ENCODE peak calls at places on chromosomes 11 and 22, in nine cellular contexts. W is A549, L is transverse colon, O is right lobe of liver, Y is gastrocnemius medialis, F is IMR-90, D is body of pancreas, E is endothelial cell of umbilical vein, B is esophagus squamous epithelium. Q is an unnamed sample.

GRCh38 chr11:131668867-131669780 is 298.7 kb downstream of the NTM start:
- DNase-seq in W (peak), L (peak), O (no peak), Y (no peak), F (peak), D (peak), E (peak), B (no peak), Q (no peak)

GRCh38 chr11:24861440-24861839 is 364.6 kb downstream of the LUZP2 start:
- DNase-seq in W (no peak), L (no peak), O (no peak), Y (no peak), F (no peak), D (no peak), E (no peak), B (no peak), Q (no peak)

GRCh38 chr11:134841411-134841810 is 429.4 kb upstream of the B3GAT1 start:
- DNase-seq in W (no peak), L (no peak), O (no peak), Y (no peak), F (no peak), D (no peak), E (no peak), B (no peak), Q (no peak)

GRCh38 chr11:93567406-93567819 is 24.2 kb upstream of the SMCO4 start:
- DNase-seq in W (no peak), L (peak), O (peak), Y (peak), F (no peak), D (peak), E (no peak), B (no peak), Q (peak)

GRCh38 chr11:72712168-72712721 is 38.0 kb upstream of the PDE2A start:
- DNase-seq in W (no peak), L (peak), O (peak), Y (peak), F (no peak), D (no peak), E (no peak), B (no peak), Q (peak)

GRCh38 chr22:43828711-43829447 is 16.8 kb upstream of the EFCAB6 start:
- DNase-seq in W (peak), L (no peak), O (no peak), Y (peak), F (peak), D (no peak), E (no peak), B (no peak), Q (peak)

GRCh38 chr11:106524446-106524845 is 447.0 kb downstream of the AASDHPPT start:
- DNase-seq in W (no peak), L (no peak), O (no peak), Y (no peak), F (no peak), D (no peak), E (no peak), B (no peak), Q (no peak)

GRCh38 chr11:4825132-4825531 is 4.0 kb downstream of the OR51F2 start:
- DNase-seq in W (no peak), L (no peak), O (no peak), Y (no peak), F (no peak), D (no peak), E (no peak), B (no peak), Q (no peak)

GRCh38 chr11:74388678-74389327 is 9.4 kb downstream of the PGM2L1 start:
- DNase-seq in W (peak), L (peak), O (no peak), Y (peak), F (peak), D (peak), E (peak), B (no peak), Q (peak)

GRCh38 chr11:32395127-32395526 is 40.2 kb downstream of the WT1 start:
- DNase-seq in W (no peak), L (no peak), O (no peak), Y (no peak), F (no peak), D (no peak), E (no peak), B (no peak), Q (no peak)
- TF ChIP-seq POLR2A in W (no peak), L (no peak), O (no peak), Y (no peak), F (no peak), D (no peak), E (no peak), B (no peak), Q (no peak)

GRCh38 chr11:1309498-1310314 is at the start of gene TOLLIP:
- DNase-seq in W (peak), L (peak), O (peak), Y (peak), F (peak), D (peak), E (peak), B (peak), Q (peak)
- TF ChIP-seq POLR2A in W (peak), L (peak), O (peak), Y (peak), F (peak), D (peak), E (peak), B (no peak), Q (peak)

GRCh38 chr22:49657275-49657973 is 170.2 kb downstream of the BRD1 start:
- DNase-seq in W (no peak), L (peak), O (no peak), Y (peak), F (no peak), D (no peak), E (peak), B (peak), Q (peak)
- TF ChIP-seq POLR2A in W (no peak), L (no peak), O (no peak), Y (peak), F (no peak), D (no peak), E (peak), B (no peak), Q (no peak)

GRCh38 chr11:75403983-75404658 is 4.8 kb downstream of the RPS3 start:
- DNase-seq in W (no peak), L (no peak), O (no peak), Y (no peak), F (no peak), D (no peak), E (no peak), B (no peak), Q (no peak)
- TF ChIP-seq POLR2A in W (no peak), L (no peak), O (no peak), Y (no peak), F (no peak), D (no peak), E (no peak), B (no peak), Q (no peak)

GRCh38 chr11:6617315-6617781 is 1.9 kb downstream of the TPP1 start:
- DNase-seq in W (no peak), L (no peak), O (no peak), Y (no peak), F (no peak), D (no peak), E (peak), B (no peak), Q (no peak)

GRCh38 chr11:6621711-6622211 is 2.5 kb upstream of the TPP1 start:
- DNase-seq in W (no peak), L (no peak), O (peak), Y (no peak), F (no peak), D (no peak), E (no peak), B (no peak), Q (peak)

GRCh38 chr11:6618117-6619020 is 853 bp downstream of the TPP1 start:
- DNase-seq in W (no peak), L (peak), O (peak), Y (no peak), F (peak), D (no peak), E (peak), B (no peak), Q (no peak)

GRCh38 chr11:6616596-6617250 is 2.5 kb downstream of the TPP1 start:
- DNase-seq in W (no peak), L (no peak), O (no peak), Y (no peak), F (no peak), D (no peak), E (no peak), B (no peak), Q (no peak)

GRCh38 chr11:6619021-6619745 is at the start of gene TPP1:
- DNase-seq in W (peak), L (peak), O (peak), Y (peak), F (peak), D (peak), E (peak), B (peak), Q (peak)
- TF ChIP-seq POLR2A in W (peak), L (peak), O (peak), Y (peak), F (peak), D (peak), E (peak), B (no peak), Q (peak)

GRCh38 chr11:86244522-86245368 is at the start of gene EED:
- DNase-seq in W (peak), L (peak), O (peak), Y (peak), F (peak), D (peak), E (peak), B (peak), Q (peak)
- TF ChIP-seq POLR2A in W (peak), L (peak), O (peak), Y (peak), F (peak), D (peak), E (peak), B (no peak), Q (peak)

GRCh38 chr11:117219995-117220394 is 11.9 kb downstream of the PCSK7 start:
- DNase-seq in W (no peak), L (no peak), O (no peak), Y (no peak), F (no peak), D (no peak), E (no peak), B (no peak), Q (no peak)
- TF ChIP-seq POLR2A in W (no peak), L (no peak), O (no peak), Y (no peak), F (no peak), D (no peak), E (no peak), B (no peak), Q (no peak)

DNA sequence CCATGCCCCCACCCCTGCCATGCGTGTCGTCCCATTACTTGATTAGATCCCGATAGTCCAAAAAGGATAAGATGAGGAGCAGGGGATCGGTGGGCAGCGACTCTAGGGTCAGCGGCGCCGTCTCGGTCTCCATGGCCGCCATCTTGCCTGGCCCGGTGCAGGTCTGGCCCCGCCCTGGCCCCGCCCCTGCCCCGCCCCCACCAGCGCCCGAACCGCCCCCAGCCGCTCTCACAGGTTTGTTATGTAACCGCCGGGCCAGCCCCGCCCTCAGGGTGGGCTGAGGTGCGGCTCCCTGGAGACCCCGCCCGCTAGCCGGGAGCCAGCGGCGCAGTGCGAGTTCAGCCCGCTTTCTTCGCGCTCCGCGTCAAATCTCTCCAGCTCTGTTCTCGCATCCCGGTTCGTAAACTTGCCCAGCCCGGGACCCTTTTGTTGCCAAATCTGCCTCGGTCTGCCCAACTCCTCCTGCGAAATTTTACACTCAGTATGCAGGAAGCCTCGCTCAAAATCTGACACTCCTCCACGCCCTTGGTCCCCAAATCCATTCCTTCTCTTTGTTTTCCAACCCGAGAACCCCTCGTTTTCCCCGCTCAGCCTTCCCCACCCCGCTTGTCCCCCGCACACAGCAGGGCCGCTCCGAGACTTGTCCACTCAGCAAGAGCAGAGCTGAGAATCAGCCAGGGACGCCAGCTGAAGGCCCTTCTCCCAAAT is at the start of gene FBXO3:
- DNase-seq in W (peak), L (peak), O (peak), Y (peak), F (peak), D (peak), E (peak), B (peak), Q (peak)
- TF ChIP-seq POLR2A in W (peak), L (peak), O (peak), Y (peak), F (peak), D (peak), E (peak), B (no peak), Q (no peak)

Q was measured in upper lobe of left lung.